ENCODE peak calls at places on chromosomes 2 and 18, in four cellular contexts. One of them, this sample, is unnamed.

GRCh38 chr2:152740743-152741328 is 22.4 kb downstream of the ARL6IP6 start:
- DNase-seq in astrocyte: peak; percentile 30
- DNase-seq in CD4-positive, alpha-beta T cell: no peak
- DNase-seq in cardiac muscle cell: peak; percentile 77
- DNase-seq in this sample: no peak

GRCh38 chr2:27221166-27221565 is 4.0 kb downstream of the CAD start:
- DNase-seq in astrocyte: no peak
- DNase-seq in CD4-positive, alpha-beta T cell: no peak
- DNase-seq in cardiac muscle cell: no peak
- DNase-seq in this sample: no peak

GRCh38 chr18:30915336-30915988 is 127.1 kb downstream of the DSC3 start:
- DNase-seq in astrocyte: no peak
- DNase-seq in CD4-positive, alpha-beta T cell: no peak
- DNase-seq in cardiac muscle cell: no peak
- DNase-seq in this sample: no peak

GRCh38 chr2:43123056-43123455 is 103.3 kb downstream of the ZFP36L2 start:
- DNase-seq in astrocyte: no peak
- DNase-seq in CD4-positive, alpha-beta T cell: no peak
- DNase-seq in cardiac muscle cell: no peak
- DNase-seq in this sample: no peak

GRCh38 chr2:227703961-227704360 is 13.9 kb downstream of the SLC19A3 start:
- DNase-seq in astrocyte: peak; percentile 22
- DNase-seq in CD4-positive, alpha-beta T cell: no peak
- DNase-seq in cardiac muscle cell: peak; percentile 77
- DNase-seq in this sample: no peak

GRCh38 chr18:59546164-59546563 is 151.1 kb downstream of the CCBE1 start:
- DNase-seq in astrocyte: peak; percentile 89
- DNase-seq in CD4-positive, alpha-beta T cell: no peak
- DNase-seq in cardiac muscle cell: peak; percentile 84
- DNase-seq in this sample: no peak

GRCh38 chr2:69118609-69119008 is 105.6 kb downstream of the ANTXR1 start:
- DNase-seq in astrocyte: peak; percentile 82
- DNase-seq in CD4-positive, alpha-beta T cell: no peak
- DNase-seq in cardiac muscle cell: peak; percentile 27
- DNase-seq in this sample: no peak

GRCh38 chr18:12841070-12841469 is 43.0 kb downstream of the PTPN2 start:
- DNase-seq in astrocyte: no peak
- DNase-seq in CD4-positive, alpha-beta T cell: no peak
- DNase-seq in cardiac muscle cell: no peak
- DNase-seq in this sample: no peak

GRCh38 chr2:195501746-195502145 is 155.3 kb upstream of the SLC39A10 start:
- DNase-seq in astrocyte: no peak
- DNase-seq in CD4-positive, alpha-beta T cell: no peak
- DNase-seq in cardiac muscle cell: no peak
- DNase-seq in this sample: no peak

GRCh38 chr2:203960791-203961190 is 24.2 kb downstream of the ICOS start:
- DNase-seq in astrocyte: peak; percentile 8
- DNase-seq in CD4-positive, alpha-beta T cell: no peak
- DNase-seq in cardiac muscle cell: no peak
- DNase-seq in this sample: no peak

GRCh38 chr2:28544915-28545589 is 49.2 kb downstream of the PLB1 start:
- DNase-seq in astrocyte: no peak
- DNase-seq in CD4-positive, alpha-beta T cell: no peak
- DNase-seq in cardiac muscle cell: no peak
- DNase-seq in this sample: peak; percentile 20

GRCh38 chr2:221792971-221793670 is 221.0 kb upstream of the EPHA4 start:
- DNase-seq in astrocyte: no peak
- DNase-seq in CD4-positive, alpha-beta T cell: no peak
- DNase-seq in cardiac muscle cell: no peak
- DNase-seq in this sample: no peak

GRCh38 chr2:201171259-201171814 is 11.6 kb upstream of the CASP10 start:
- DNase-seq in astrocyte: no peak
- DNase-seq in CD4-positive, alpha-beta T cell: no peak
- DNase-seq in cardiac muscle cell: no peak
- DNase-seq in this sample: no peak

GRCh38 chr2:15010346-15010745 is 377.8 kb downstream of the LRATD1 start:
- DNase-seq in astrocyte: no peak
- DNase-seq in CD4-positive, alpha-beta T cell: no peak
- DNase-seq in cardiac muscle cell: no peak
- DNase-seq in this sample: no peak

GRCh38 chr2:238872026-238872425 is 24.1 kb downstream of the TWIST2 start:
- DNase-seq in astrocyte: no peak
- DNase-seq in CD4-positive, alpha-beta T cell: no peak
- DNase-seq in cardiac muscle cell: no peak
- DNase-seq in this sample: no peak

GRCh38 chr2:237196866-237197618 is 111.4 kb downstream of the COPS8 start:
- DNase-seq in astrocyte: peak; percentile 80
- DNase-seq in CD4-positive, alpha-beta T cell: no peak
- DNase-seq in cardiac muscle cell: no peak
- DNase-seq in this sample: no peak

GRCh38 chr2:173719471-173719870 is 245.7 kb downstream of the SP3 start:
- DNase-seq in astrocyte: peak; percentile 4
- DNase-seq in CD4-positive, alpha-beta T cell: no peak
- DNase-seq in cardiac muscle cell: peak; percentile 22
- DNase-seq in this sample: no peak

GRCh38 chr2:115609978-115610377 is 1167.5 kb downstream of the DPP10 start:
- DNase-seq in astrocyte: no peak
- DNase-seq in CD4-positive, alpha-beta T cell: no peak
- DNase-seq in cardiac muscle cell: no peak
- DNase-seq in this sample: no peak

GRCh38 chr2:138713509-138713908 is 66.7 kb downstream of the NXPH2 start:
- DNase-seq in astrocyte: no peak
- DNase-seq in CD4-positive, alpha-beta T cell: no peak
- DNase-seq in cardiac muscle cell: no peak
- DNase-seq in this sample: no peak

GRCh38 chr2:178304262-178304661 is 110.0 kb downstream of the OSBPL6 start:
- DNase-seq in astrocyte: no peak
- DNase-seq in CD4-positive, alpha-beta T cell: no peak
- DNase-seq in cardiac muscle cell: no peak
- DNase-seq in this sample: no peak

GRCh38 chr18:9147440-9148238 is 11.1 kb downstream of the ANKRD12 start:
- DNase-seq in astrocyte: peak; percentile 54
- DNase-seq in CD4-positive, alpha-beta T cell: no peak
- DNase-seq in cardiac muscle cell: peak; percentile 83
- DNase-seq in this sample: no peak

DNA sequence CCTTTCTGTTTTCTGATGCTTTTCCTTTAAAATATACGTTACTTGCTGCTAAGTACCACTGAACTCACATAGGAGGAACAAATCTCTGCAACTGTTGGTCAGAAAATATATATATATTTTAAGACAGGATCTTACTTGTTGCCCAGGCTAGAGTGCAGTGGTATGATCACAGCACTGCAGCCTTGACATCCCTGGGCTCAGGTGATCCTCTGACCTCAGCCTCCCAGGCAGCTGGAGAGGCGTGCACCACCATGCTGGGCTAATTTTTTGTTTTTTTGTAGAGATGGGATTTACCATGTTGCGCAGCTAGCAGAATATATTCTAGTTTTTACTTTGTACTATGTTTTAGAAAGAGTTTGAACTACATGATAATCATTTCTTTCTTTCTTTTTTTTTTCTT is 51.5 kb downstream of the EHBP1 start:
- DNase-seq in astrocyte: no peak
- DNase-seq in CD4-positive, alpha-beta T cell: no peak
- DNase-seq in cardiac muscle cell: no peak
- DNase-seq in this sample: no peak
- TF ChIP-seq CTCF in astrocyte: no peak
- TF ChIP-seq CTCF in CD4-positive, alpha-beta T cell: no peak
- TF ChIP-seq CTCF in cardiac muscle cell: no peak
- TF ChIP-seq CTCF in this sample: no peak

DNA sequence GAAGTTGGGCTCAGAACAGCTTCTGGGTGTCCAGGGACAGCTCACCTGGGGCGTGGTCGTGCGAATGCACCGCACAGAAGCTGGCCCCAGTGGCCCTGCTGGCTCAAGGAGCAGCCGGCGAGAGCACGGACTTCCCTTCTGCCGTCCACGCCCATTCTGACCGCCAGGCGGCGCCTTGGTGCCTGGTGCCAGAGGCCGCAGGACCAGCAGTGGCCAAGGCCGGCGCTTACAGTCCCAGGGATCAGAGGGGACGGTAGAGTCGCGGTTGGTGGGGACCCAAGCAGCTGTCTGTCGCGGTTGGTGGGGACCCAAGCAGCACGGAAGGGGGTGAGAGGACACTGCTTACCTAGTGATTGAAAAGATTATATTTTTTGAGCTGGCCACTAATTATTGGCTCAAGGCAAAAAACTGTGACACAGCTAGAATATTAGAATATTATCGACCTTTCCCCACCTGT is 25.7 kb downstream of the NPPC start:
- DNase-seq in astrocyte: peak; percentile 20
- DNase-seq in CD4-positive, alpha-beta T cell: peak; percentile 49
- DNase-seq in cardiac muscle cell: peak; percentile 77
- DNase-seq in this sample: peak; percentile 54
- TF ChIP-seq CTCF in astrocyte: peak; percentile 68
- TF ChIP-seq CTCF in CD4-positive, alpha-beta T cell: peak; percentile 70
- TF ChIP-seq CTCF in cardiac muscle cell: peak; percentile 98
- TF ChIP-seq CTCF in this sample: peak; percentile 62

GRCh38 chr2:165558832-165559231 is 89.3 kb downstream of the CSRNP3 start:
- DNase-seq in astrocyte: no peak
- DNase-seq in CD4-positive, alpha-beta T cell: no peak
- DNase-seq in cardiac muscle cell: no peak
- DNase-seq in this sample: no peak
- TF ChIP-seq CTCF in astrocyte: no peak
- TF ChIP-seq CTCF in CD4-positive, alpha-beta T cell: no peak
- TF ChIP-seq CTCF in cardiac muscle cell: no peak
- TF ChIP-seq CTCF in this sample: no peak

DNA sequence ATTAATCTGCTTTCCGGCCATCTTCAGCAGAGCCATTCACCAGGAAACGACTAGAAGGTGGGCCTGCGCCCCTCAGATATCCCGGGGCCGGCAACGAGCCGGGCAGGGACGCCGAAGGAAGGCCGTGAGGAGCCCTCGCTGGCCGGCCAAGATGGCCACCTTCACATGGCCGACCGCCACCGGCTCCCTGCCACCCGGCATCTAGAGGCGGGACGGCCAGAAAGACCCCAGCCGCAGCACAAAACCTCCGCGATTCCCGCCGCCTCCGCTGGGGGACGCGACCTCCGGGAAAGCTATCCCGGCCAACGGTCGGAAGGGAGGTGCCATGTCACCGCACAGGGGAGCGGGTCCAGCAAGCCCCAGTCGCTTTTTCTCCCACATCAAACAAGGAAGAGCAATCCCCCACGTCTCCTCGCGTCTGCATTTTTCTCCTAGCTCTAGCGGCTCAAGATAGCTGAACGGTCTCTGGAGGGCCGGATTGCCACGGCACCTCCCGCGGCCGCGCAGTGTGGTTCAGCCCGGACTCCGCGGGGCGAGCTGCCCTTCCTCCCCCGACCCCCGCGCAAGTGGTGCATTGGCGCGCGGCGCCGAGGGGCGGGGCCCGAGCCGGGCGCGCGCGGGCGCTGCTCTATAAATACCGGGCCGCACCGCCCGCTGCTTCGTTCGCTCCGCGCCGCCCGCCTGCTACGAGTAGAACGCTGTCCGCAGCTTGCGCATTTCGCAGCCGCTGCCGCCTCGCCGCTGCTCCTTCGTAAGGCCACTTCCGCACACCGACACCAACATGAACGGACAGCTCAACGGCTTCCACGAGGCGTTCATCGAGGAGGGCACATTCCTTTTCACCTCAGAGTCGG is at the start of gene MAT2A:
- DNase-seq in astrocyte: peak; percentile 82
- DNase-seq in CD4-positive, alpha-beta T cell: peak; percentile 91
- DNase-seq in cardiac muscle cell: peak; percentile 96
- DNase-seq in this sample: peak; percentile 88
- TF ChIP-seq CTCF in astrocyte: peak; percentile 54
- TF ChIP-seq CTCF in CD4-positive, alpha-beta T cell: peak; percentile 47
- TF ChIP-seq CTCF in cardiac muscle cell: peak; percentile 75
- TF ChIP-seq CTCF in this sample: peak; percentile 15

GRCh38 chr2:121211689-121212151 is 73.3 kb downstream of the TFCP2L1 start:
- DNase-seq in astrocyte: no peak
- DNase-seq in CD4-positive, alpha-beta T cell: no peak
- DNase-seq in cardiac muscle cell: no peak
- DNase-seq in this sample: no peak

GRCh38 chr2:121209014-121209610 is 75.9 kb downstream of the TFCP2L1 start:
- DNase-seq in astrocyte: no peak
- DNase-seq in CD4-positive, alpha-beta T cell: no peak
- DNase-seq in cardiac muscle cell: no peak
- DNase-seq in this sample: no peak

GRCh38 chr2:121212661-121213325 is 72.2 kb downstream of the TFCP2L1 start:
- DNase-seq in astrocyte: no peak
- DNase-seq in CD4-positive, alpha-beta T cell: no peak
- DNase-seq in cardiac muscle cell: no peak
- DNase-seq in this sample: no peak

GRCh38 chr2:121211251-121211650 is 73.8 kb downstream of the TFCP2L1 start:
- DNase-seq in astrocyte: no peak
- DNase-seq in CD4-positive, alpha-beta T cell: no peak
- DNase-seq in cardiac muscle cell: no peak
- DNase-seq in this sample: no peak

GRCh38 chr2:121210691-121211090 is 74.3 kb downstream of the TFCP2L1 start:
- DNase-seq in astrocyte: no peak
- DNase-seq in CD4-positive, alpha-beta T cell: no peak
- DNase-seq in cardiac muscle cell: no peak
- DNase-seq in this sample: no peak
- TF ChIP-seq CTCF in astrocyte: no peak
- TF ChIP-seq CTCF in CD4-positive, alpha-beta T cell: no peak
- TF ChIP-seq CTCF in cardiac muscle cell: no peak
- TF ChIP-seq CTCF in this sample: no peak

GRCh38 chr2:46875226-46875899 is 40.2 kb downstream of the MCFD2 start:
- DNase-seq in astrocyte: no peak
- DNase-seq in CD4-positive, alpha-beta T cell: no peak
- DNase-seq in cardiac muscle cell: no peak
- DNase-seq in this sample: no peak
- TF ChIP-seq CTCF in astrocyte: no peak
- TF ChIP-seq CTCF in CD4-positive, alpha-beta T cell: no peak
- TF ChIP-seq CTCF in cardiac muscle cell: no peak
- TF ChIP-seq CTCF in this sample: no peak

DNA sequence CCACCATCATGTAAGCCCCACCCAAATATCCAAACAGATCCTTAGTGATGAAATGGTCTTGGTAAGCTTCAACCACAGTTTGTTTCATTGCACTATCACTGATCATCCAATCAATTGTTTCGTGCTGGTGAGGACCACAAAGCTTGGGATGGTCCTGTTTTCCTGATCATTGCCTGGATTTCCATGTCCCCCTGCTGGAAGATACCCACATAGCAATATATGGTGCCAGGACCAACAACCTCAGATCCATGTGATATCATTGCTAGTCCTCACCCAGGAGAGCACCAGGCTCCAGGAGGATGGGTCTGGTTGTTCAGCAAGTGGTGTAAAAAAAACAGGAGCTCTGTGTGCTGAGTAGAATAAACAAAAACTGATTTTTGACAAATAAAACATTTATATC is 206.5 kb upstream of the SH3BP4 start:
- DNase-seq in astrocyte: no peak
- DNase-seq in CD4-positive, alpha-beta T cell: no peak
- DNase-seq in cardiac muscle cell: no peak
- DNase-seq in this sample: no peak
- TF ChIP-seq CTCF in astrocyte: no peak
- TF ChIP-seq CTCF in CD4-positive, alpha-beta T cell: no peak
- TF ChIP-seq CTCF in cardiac muscle cell: peak; percentile 13
- TF ChIP-seq CTCF in this sample: no peak

GRCh38 chr2:59463401-59463800 is 1090.1 kb downstream of the BCL11A start:
- DNase-seq in astrocyte: no peak
- DNase-seq in CD4-positive, alpha-beta T cell: no peak
- DNase-seq in cardiac muscle cell: no peak
- DNase-seq in this sample: no peak

GRCh38 chr2:59458862-59459261 is 1094.6 kb downstream of the BCL11A start:
- DNase-seq in astrocyte: no peak
- DNase-seq in CD4-positive, alpha-beta T cell: no peak
- DNase-seq in cardiac muscle cell: no peak
- DNase-seq in this sample: no peak

GRCh38 chr2:59462418-59463197 is 1090.8 kb downstream of the BCL11A start:
- DNase-seq in astrocyte: no peak
- DNase-seq in CD4-positive, alpha-beta T cell: no peak
- DNase-seq in cardiac muscle cell: no peak
- DNase-seq in this sample: no peak
- TF ChIP-seq CTCF in astrocyte: no peak
- TF ChIP-seq CTCF in CD4-positive, alpha-beta T cell: no peak
- TF ChIP-seq CTCF in cardiac muscle cell: no peak
- TF ChIP-seq CTCF in this sample: no peak

GRCh38 chr18:40006553-40007073 is 1948.4 kb upstream of the PIK3C3 start:
- DNase-seq in astrocyte: no peak
- DNase-seq in CD4-positive, alpha-beta T cell: no peak
- DNase-seq in cardiac muscle cell: no peak
- DNase-seq in this sample: no peak
- TF ChIP-seq CTCF in astrocyte: no peak
- TF ChIP-seq CTCF in CD4-positive, alpha-beta T cell: no peak
- TF ChIP-seq CTCF in cardiac muscle cell: no peak
- TF ChIP-seq CTCF in this sample: no peak

This sample was measured in natural killer cell.